ENCODE peak calls at places on chromosomes 1 and 21, in five cellular contexts. One of them, this sample, is unnamed.

GRCh38 chr1:177355575-177355974 is 184.8 kb downstream of the BRINP2 start:
- DNase-seq in activated CD8-positive, alpha-beta memory T cell treated with anti-CD3 and anti-CD28 coated beads for 1 hour: no peak
- DNase-seq in A673: peak; percentile 41
- DNase-seq in cardiac fibroblast: peak; percentile 58
- DNase-seq in NCI-H69: no peak
- DNase-seq in this sample: peak; percentile 49

GRCh38 chr1:17605582-17606344 is 66.3 kb downstream of the ARHGEF10L start:
- DNase-seq in NCI-H69: peak; percentile 16
- DNase-seq in cardiac fibroblast: peak; percentile 37
- DNase-seq in A673: no peak
- DNase-seq in activated CD8-positive, alpha-beta memory T cell treated with anti-CD3 and anti-CD28 coated beads for 1 hour: no peak
- DNase-seq in this sample: no peak

GRCh38 chr1:224544276-224544675 is 71.8 kb upstream of the CNIH3 start:
- DNase-seq in NCI-H69: no peak
- DNase-seq in cardiac fibroblast: no peak
- DNase-seq in A673: no peak
- DNase-seq in activated CD8-positive, alpha-beta memory T cell treated with anti-CD3 and anti-CD28 coated beads for 1 hour: no peak
- DNase-seq in this sample: no peak

GRCh38 chr1:179017383-179018326 is 8.0 kb upstream of the FAM20B start:
- DNase-seq in NCI-H69: no peak
- DNase-seq in cardiac fibroblast: no peak
- DNase-seq in A673: no peak
- DNase-seq in activated CD8-positive, alpha-beta memory T cell treated with anti-CD3 and anti-CD28 coated beads for 1 hour: no peak
- DNase-seq in this sample: peak; percentile 20

GRCh38 chr1:17682403-17682802 is 72.7 kb upstream of the ACTL8 start:
- DNase-seq in NCI-H69: peak; percentile 24
- DNase-seq in A673: no peak
- DNase-seq in cardiac fibroblast: no peak
- DNase-seq in activated CD8-positive, alpha-beta memory T cell treated with anti-CD3 and anti-CD28 coated beads for 1 hour: no peak
- DNase-seq in this sample: peak; percentile 60

GRCh38 chr1:160664573-160665051 is 17.8 kb upstream of the SLAMF1 start:
- DNase-seq in activated CD8-positive, alpha-beta memory T cell treated with anti-CD3 and anti-CD28 coated beads for 1 hour: no peak
- DNase-seq in cardiac fibroblast: no peak
- DNase-seq in A673: no peak
- DNase-seq in NCI-H69: no peak
- DNase-seq in this sample: peak; percentile 29

GRCh38 chr1:100860397-100860991 is 34.1 kb downstream of the EXTL2 start:
- DNase-seq in A673: peak; percentile 48
- DNase-seq in NCI-H69: peak; percentile 22
- DNase-seq in cardiac fibroblast: peak; percentile 82
- DNase-seq in activated CD8-positive, alpha-beta memory T cell treated with anti-CD3 and anti-CD28 coated beads for 1 hour: no peak
- DNase-seq in this sample: no peak

GRCh38 chr1:169338617-169339016 is 29.0 kb downstream of the NME7 start:
- DNase-seq in NCI-H69: no peak
- DNase-seq in cardiac fibroblast: no peak
- DNase-seq in A673: no peak
- DNase-seq in activated CD8-positive, alpha-beta memory T cell treated with anti-CD3 and anti-CD28 coated beads for 1 hour: no peak
- DNase-seq in this sample: no peak

GRCh38 chr1:166133276-166133841 is 33.4 kb downstream of the FAM78B start:
- DNase-seq in activated CD8-positive, alpha-beta memory T cell treated with anti-CD3 and anti-CD28 coated beads for 1 hour: no peak
- DNase-seq in cardiac fibroblast: peak; percentile 46
- DNase-seq in A673: peak; percentile 4
- DNase-seq in NCI-H69: no peak
- DNase-seq in this sample: peak; percentile 56

GRCh38 chr1:234881893-234882771 is 246.5 kb downstream of the TOMM20 start:
- DNase-seq in activated CD8-positive, alpha-beta memory T cell treated with anti-CD3 and anti-CD28 coated beads for 1 hour: no peak
- DNase-seq in NCI-H69: no peak
- DNase-seq in cardiac fibroblast: no peak
- DNase-seq in A673: no peak
- DNase-seq in this sample: no peak

GRCh38 chr1:208030320-208031091 is 119.6 kb upstream of the CD34 start:
- DNase-seq in activated CD8-positive, alpha-beta memory T cell treated with anti-CD3 and anti-CD28 coated beads for 1 hour: no peak
- DNase-seq in NCI-H69: peak; percentile 51
- DNase-seq in A673: no peak
- DNase-seq in cardiac fibroblast: peak; percentile 37
- DNase-seq in this sample: no peak

GRCh38 chr1:183634429-183635065 is 1.0 kb downstream of the ARPC5 start:
- DNase-seq in activated CD8-positive, alpha-beta memory T cell treated with anti-CD3 and anti-CD28 coated beads for 1 hour: no peak
- DNase-seq in A673: no peak
- DNase-seq in cardiac fibroblast: no peak
- DNase-seq in NCI-H69: peak; percentile 31
- DNase-seq in this sample: no peak

GRCh38 chr1:74729741-74730478 is 2.9 kb downstream of the CRYZ start:
- DNase-seq in A673: peak; percentile 25
- DNase-seq in cardiac fibroblast: peak; percentile 36
- DNase-seq in NCI-H69: peak; percentile 7
- DNase-seq in activated CD8-positive, alpha-beta memory T cell treated with anti-CD3 and anti-CD28 coated beads for 1 hour: no peak
- DNase-seq in this sample: no peak

GRCh38 chr1:192724670-192725069 is 84.2 kb upstream of the RGS2 start:
- DNase-seq in cardiac fibroblast: peak; percentile 64
- DNase-seq in NCI-H69: no peak
- DNase-seq in activated CD8-positive, alpha-beta memory T cell treated with anti-CD3 and anti-CD28 coated beads for 1 hour: no peak
- DNase-seq in A673: peak; percentile 93
- DNase-seq in this sample: peak; percentile 5

GRCh38 chr21:42527489-42528158 is 14.0 kb downstream of the SLC37A1 start:
- DNase-seq in activated CD8-positive, alpha-beta memory T cell treated with anti-CD3 and anti-CD28 coated beads for 1 hour: no peak
- DNase-seq in cardiac fibroblast: no peak
- DNase-seq in A673: no peak
- DNase-seq in NCI-H69: peak; percentile 20
- DNase-seq in this sample: no peak

GRCh38 chr1:210700083-210700482 is 371.4 kb downstream of the HHAT start:
- DNase-seq in cardiac fibroblast: no peak
- DNase-seq in activated CD8-positive, alpha-beta memory T cell treated with anti-CD3 and anti-CD28 coated beads for 1 hour: no peak
- DNase-seq in NCI-H69: no peak
- DNase-seq in A673: no peak
- DNase-seq in this sample: no peak

GRCh38 chr21:39022901-39023693 is 160.2 kb downstream of the PSMG1 start:
- DNase-seq in NCI-H69: peak; percentile 64
- DNase-seq in activated CD8-positive, alpha-beta memory T cell treated with anti-CD3 and anti-CD28 coated beads for 1 hour: no peak
- DNase-seq in A673: no peak
- DNase-seq in cardiac fibroblast: peak; percentile 56
- DNase-seq in this sample: no peak

GRCh38 chr21:44965251-44966022 is 25.6 kb downstream of the SLX9 start:
- DNase-seq in cardiac fibroblast: peak; percentile 38
- DNase-seq in A673: peak; percentile 78
- DNase-seq in NCI-H69: peak; percentile 21
- DNase-seq in activated CD8-positive, alpha-beta memory T cell treated with anti-CD3 and anti-CD28 coated beads for 1 hour: no peak
- DNase-seq in this sample: no peak

GRCh38 chr1:66624412-66625060 is 90.6 kb downstream of the SGIP1 start:
- DNase-seq in activated CD8-positive, alpha-beta memory T cell treated with anti-CD3 and anti-CD28 coated beads for 1 hour: no peak
- DNase-seq in A673: no peak
- DNase-seq in NCI-H69: no peak
- DNase-seq in cardiac fibroblast: peak; percentile 89
- DNase-seq in this sample: peak; percentile 23

GRCh38 chr1:225877570-225877969 is 4.6 kb downstream of the TMEM63A start:
- DNase-seq in cardiac fibroblast: peak; percentile 67
- DNase-seq in A673: peak; percentile 33
- DNase-seq in NCI-H69: peak; percentile 65
- DNase-seq in activated CD8-positive, alpha-beta memory T cell treated with anti-CD3 and anti-CD28 coated beads for 1 hour: no peak
- DNase-seq in this sample: peak; percentile 84

GRCh38 chr1:25948641-25949040 is 42.4 kb upstream of the STMN1 start:
- DNase-seq in activated CD8-positive, alpha-beta memory T cell treated with anti-CD3 and anti-CD28 coated beads for 1 hour: no peak
- DNase-seq in A673: no peak
- DNase-seq in cardiac fibroblast: no peak
- DNase-seq in NCI-H69: no peak
- DNase-seq in this sample: no peak

GRCh38 chr1:17565551-17565971 is 26.1 kb downstream of the ARHGEF10L start:
- DNase-seq in cardiac fibroblast: no peak
- DNase-seq in NCI-H69: peak; percentile 21
- DNase-seq in activated CD8-positive, alpha-beta memory T cell treated with anti-CD3 and anti-CD28 coated beads for 1 hour: no peak
- DNase-seq in A673: no peak
- DNase-seq in this sample: no peak

This sample was measured in SK-MEL-5.